ENCODE peak calls at places on chromosome 3, in ten cellular contexts. M is suprapubic skin; A is prostate gland; B is neural progenitor cell; O is endodermal cell; U is mucosa of descending colon; J is cardiac muscle cell; N is lower lobe of right lung; L is gastrocnemius medialis; D is CD4-positive, alpha-beta memory T cell. T is an unnamed sample.
A peak's percentile ranks its signal among the peaks of the same experiment; 100 is the strongest.

GRCh38 chr3:29429055-29429454 is 148.2 kb downstream of the RBMS3 start:
- DNase-seq in M (no peak), A (no peak), B (no peak), O (no peak), U (no peak), J (no peak), N (no peak), L (no peak), D (no peak), T (no peak)

GRCh38 chr3:16439163-16439847 is 74.2 kb downstream of the RFTN1 start:
- DNase-seq in M (no peak), A (no peak), B (no peak), O (no peak), U (no peak), J (peak; percentile 70), N (no peak), L (no peak), D (no peak), T (no peak)

GRCh38 chr3:468172-468571 is 271.6 kb downstream of the CHL1 start:
- DNase-seq in M (no peak), A (no peak), B (peak; percentile 33), O (no peak), U (no peak), J (peak; percentile 5), N (no peak), L (no peak), D (no peak), T (no peak)

GRCh38 chr3:24023249-24023648 is 78.2 kb downstream of the NR1D2 start:
- DNase-seq in M (no peak), A (no peak), B (no peak), O (no peak), U (no peak), J (no peak), N (no peak), L (no peak), D (no peak), T (no peak)

GRCh38 chr3:151107701-151108100 is 22.2 kb downstream of the MED12L start:
- DNase-seq in M (no peak), A (no peak), B (peak; percentile 83), O (peak; percentile 57), U (no peak), J (no peak), N (no peak), L (no peak), D (no peak), T (peak; percentile 65)

GRCh38 chr3:107921083-107921482 is 169.7 kb downstream of the CD47 start:
- DNase-seq in M (no peak), A (no peak), B (no peak), O (no peak), U (no peak), J (no peak), N (no peak), L (no peak), D (no peak), T (no peak)

GRCh38 chr3:27458929-27459328 is 25.3 kb downstream of the SLC4A7 start:
- DNase-seq in M (no peak), A (no peak), B (no peak), O (no peak), U (no peak), J (peak; percentile 16), N (no peak), L (no peak), D (no peak), T (no peak)

GRCh38 chr3:42351221-42351620 is 59.2 kb downstream of the LYZL4 start:
- DNase-seq in M (no peak), A (no peak), B (no peak), O (no peak), U (no peak), J (peak; percentile 43), N (no peak), L (no peak), D (no peak), T (no peak)

GRCh38 chr3:53255360-53255774 is 455 bp downstream of the TKT start:
- DNase-seq in M (no peak), A (no peak), B (no peak), O (no peak), U (no peak), J (peak; percentile 29), N (peak; percentile 65), L (no peak), D (peak; percentile 44), T (no peak)

GRCh38 chr3:63228677-63229076 is 49.4 kb upstream of the SYNPR start:
- DNase-seq in M (no peak), A (no peak), B (peak; percentile 62), O (peak; percentile 73), U (no peak), J (peak; percentile 49), N (no peak), L (no peak), D (no peak), T (peak; percentile 41)

GRCh38 chr3:171841620-171842000 is 1.5 kb upstream of the TMEM212 start:
- DNase-seq in M (no peak), A (no peak), B (no peak), O (no peak), U (no peak), J (peak; percentile 89), N (no peak), L (no peak), D (no peak), T (no peak)

DNA sequence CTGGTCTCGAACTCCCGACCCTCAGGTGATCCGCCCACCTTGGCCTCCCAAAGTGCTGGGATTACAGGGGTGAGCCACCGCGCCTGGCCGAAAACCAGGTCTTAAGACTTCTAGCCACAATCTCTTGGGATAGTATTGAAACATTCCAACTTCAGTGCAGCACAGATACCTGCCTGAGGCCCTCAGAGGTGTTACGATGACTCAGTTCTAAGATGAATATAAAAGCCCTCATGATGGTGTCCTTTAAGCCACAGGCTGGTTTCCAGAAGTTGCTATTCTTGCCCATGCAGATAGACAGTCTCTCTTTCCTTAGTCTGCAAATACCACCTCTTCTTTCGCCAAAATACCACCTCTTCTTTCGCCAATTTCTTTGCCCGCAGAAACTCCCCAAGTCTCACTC is 69.0 kb downstream of the RARB start:
- DNase-seq in M (no peak), A (no peak), B (no peak), O (no peak), U (no peak), J (no peak), N (no peak), L (no peak), D (no peak), T (no peak)
- H3K9me3 ChIP-seq in M (peaks cover 5% of the 10 kb centered on the region), A (no peaks in the 10 kb centered on the region), B (no peaks in the 10 kb centered on the region), O (peaks cover 40% of the 10 kb centered on the region), U (peaks cover 14% of the 10 kb centered on the region), J (no peaks in the 10 kb centered on the region), N (peaks cover 35% of the 10 kb centered on the region), L (peaks cover 8% of the 10 kb centered on the region), D (no peaks in the 10 kb centered on the region), T (peaks cover 6% of the 10 kb centered on the region)

DNA sequence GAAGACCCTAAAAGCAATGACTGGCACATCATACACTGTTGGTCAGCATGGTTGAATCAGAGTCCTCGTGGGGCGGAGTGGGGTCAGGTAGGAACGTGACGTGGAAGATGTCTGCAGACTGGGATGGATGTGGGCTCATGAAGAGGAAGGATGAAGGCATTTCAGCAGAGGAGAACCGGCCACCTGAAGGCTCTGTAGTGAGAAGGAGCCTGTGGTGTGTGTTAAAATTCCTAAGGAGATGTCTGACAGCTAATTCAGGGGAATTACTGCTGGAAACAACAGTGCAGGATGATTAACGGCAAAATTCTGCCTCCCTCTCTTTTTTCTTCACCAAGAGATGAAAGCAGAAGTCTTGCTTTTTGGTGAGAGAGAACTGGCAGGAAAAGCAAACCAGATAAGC is 3.6 kb upstream of the TFRC start:
- DNase-seq in M (no peak), A (no peak), B (no peak), O (peak; percentile 75), U (no peak), J (no peak), N (no peak), L (no peak), D (no peak), T (no peak)
- H3K4me1 ChIP-seq in M (peaks cover 15% of the 10 kb centered on the region), A (no peaks in the 10 kb centered on the region), B (peaks cover 3% of the 10 kb centered on the region), O (no peaks in the 10 kb centered on the region), U (peaks cover 14% of the 10 kb centered on the region), J (no peaks in the 10 kb centered on the region), N (peaks cover 18% of the 10 kb centered on the region), L (peaks cover 11% of the 10 kb centered on the region), D (peaks cover 11% of the 10 kb centered on the region), T (peaks cover 8% of the 10 kb centered on the region)

GRCh38 chr3:99686469-99686868 is 48.1 kb downstream of the COL8A1 start:
- DNase-seq in M (no peak), A (no peak), B (no peak), O (no peak), U (no peak), J (no peak), N (no peak), L (no peak), D (no peak), T (no peak)
- H3K9me3 ChIP-seq in M (no peaks in the 10 kb centered on the region), A (no peaks in the 10 kb centered on the region), B (no peaks in the 10 kb centered on the region), O (no peaks in the 10 kb centered on the region), U (no peaks in the 10 kb centered on the region), J (no peaks in the 10 kb centered on the region), N (no peaks in the 10 kb centered on the region), L (no peaks in the 10 kb centered on the region), D (no peaks in the 10 kb centered on the region), T (no peaks in the 10 kb centered on the region)

GRCh38 chr3:120437559-120437958 is 13.2 kb downstream of the FSTL1 start:
- DNase-seq in M (peak; percentile 49), A (no peak), B (no peak), O (peak; percentile 29), U (no peak), J (no peak), N (no peak), L (no peak), D (no peak), T (no peak)
- H3K4me1 ChIP-seq in M (peaks cover 60% of the 10 kb centered on the region), A (peaks cover 32% of the 10 kb centered on the region), B (peaks cover 6% of the 10 kb centered on the region), O (peaks cover 10% of the 10 kb centered on the region), U (peaks cover 11% of the 10 kb centered on the region), J (peaks cover 26% of the 10 kb centered on the region), N (peaks cover 63% of the 10 kb centered on the region), L (peaks cover 29% of the 10 kb centered on the region), D (no peaks in the 10 kb centered on the region), T (peaks cover 22% of the 10 kb centered on the region)

GRCh38 chr3:128919988-128920387 is 40.6 kb downstream of the ACAD9 start:
- DNase-seq in M (no peak), A (no peak), B (no peak), O (peak; percentile 7), U (no peak), J (no peak), N (no peak), L (no peak), D (no peak), T (no peak)

GRCh38 chr3:128922804-128923459 is 43.5 kb downstream of the ACAD9 start:
- DNase-seq in M (peak; percentile 28), A (no peak), B (no peak), O (no peak), U (no peak), J (no peak), N (no peak), L (no peak), D (peak; percentile 55), T (no peak)

GRCh38 chr3:128929364-128929763 is 49.9 kb downstream of the ACAD9 start:
- DNase-seq in M (no peak), A (no peak), B (no peak), O (no peak), U (no peak), J (no peak), N (no peak), L (no peak), D (no peak), T (no peak)

GRCh38 chr3:128923607-128924385 is 44.4 kb downstream of the ACAD9 start:
- DNase-seq in M (peak; percentile 15), A (no peak), B (no peak), O (no peak), U (no peak), J (no peak), N (no peak), L (no peak), D (peak; percentile 29), T (no peak)
- H3K9me3 ChIP-seq in M (no peaks in the 10 kb centered on the region), A (no peaks in the 10 kb centered on the region), B (peaks cover 4% of the 10 kb centered on the region), O (peaks cover 77% of the 10 kb centered on the region), U (peaks cover 35% of the 10 kb centered on the region), J (no peaks in the 10 kb centered on the region), N (peaks cover 11% of the 10 kb centered on the region), L (no peaks in the 10 kb centered on the region), D (no peaks in the 10 kb centered on the region), T (peaks cover 40% of the 10 kb centered on the region)

T was measured in Caco-2.